ENCODE peak calls at places on chromosomes 7 and 10, in eight cellular contexts. T is uterus, L is WERI-Rb-1, W is iPS DF 6.9, S is left ventricle myocardium inferior, E is lower lobe of right lung, O is GM23248, F is heart left ventricle. B is an unnamed sample.

GRCh38 chr7:130292682-130293257 is at the start of gene CPA4:
- DNase-seq in T (no peak), L (no peak), S (no peak), W (no peak), F (peak; percentile 45), E (no peak), O (peak; percentile 99), B (no peak)

GRCh38 chr10:89327803-89328441 is at the start of gene IFIT3:
- DNase-seq in S (peak; percentile 64), T (peak; percentile 79), W (no peak), E (peak; percentile 53), F (peak; percentile 76), L (no peak), O (peak; percentile 92), B (no peak)

GRCh38 chr10:113357688-113358306 is 195.1 kb upstream of the HABP2 start:
- DNase-seq in L (no peak), W (no peak), F (no peak), O (no peak), E (no peak), S (no peak), T (no peak), B (peak; percentile 8)

GRCh38 chr10:8163824-8164223 is 109.3 kb downstream of the GATA3 start:
- DNase-seq in O (no peak), E (no peak), F (no peak), T (no peak), L (no peak), S (no peak), W (no peak), B (no peak)

GRCh38 chr10:26860026-26860541 is 674 bp downstream of the ABI1 start:
- DNase-seq in T (peak; percentile 63), W (no peak), F (peak; percentile 75), L (peak; percentile 15), S (peak; percentile 58), E (peak; percentile 76), O (peak; percentile 83), B (peak; percentile 39)

GRCh38 chr7:17298102-17298839 is at the start of gene AHR:
- DNase-seq in W (peak; percentile 29), F (peak; percentile 95), E (peak; percentile 97), L (peak; percentile 90), O (peak; percentile 98), S (peak; percentile 95), T (peak; percentile 93), B (peak; percentile 55)

GRCh38 chr7:128164061-128164954 is 76.8 kb upstream of the LEP start:
- DNase-seq in L (no peak), W (no peak), S (no peak), E (no peak), T (no peak), F (no peak), O (peak; percentile 96), B (no peak)

GRCh38 chr7:50273301-50273700 is 31.2 kb upstream of the IKZF1 start:
- DNase-seq in E (no peak), W (no peak), O (no peak), S (no peak), T (no peak), F (no peak), L (no peak), B (no peak)

GRCh38 chr7:79523426-79523825 is 70.0 kb upstream of the MAGI2 start:
- DNase-seq in W (no peak), E (no peak), L (no peak), O (peak; percentile 34), F (no peak), S (no peak), T (no peak), B (no peak)

GRCh38 chr7:74193054-74193453 is 16.8 kb upstream of the LAT2 start:
- DNase-seq in E (no peak), F (no peak), L (no peak), O (no peak), T (no peak), S (no peak), W (no peak), B (no peak)

DNA sequence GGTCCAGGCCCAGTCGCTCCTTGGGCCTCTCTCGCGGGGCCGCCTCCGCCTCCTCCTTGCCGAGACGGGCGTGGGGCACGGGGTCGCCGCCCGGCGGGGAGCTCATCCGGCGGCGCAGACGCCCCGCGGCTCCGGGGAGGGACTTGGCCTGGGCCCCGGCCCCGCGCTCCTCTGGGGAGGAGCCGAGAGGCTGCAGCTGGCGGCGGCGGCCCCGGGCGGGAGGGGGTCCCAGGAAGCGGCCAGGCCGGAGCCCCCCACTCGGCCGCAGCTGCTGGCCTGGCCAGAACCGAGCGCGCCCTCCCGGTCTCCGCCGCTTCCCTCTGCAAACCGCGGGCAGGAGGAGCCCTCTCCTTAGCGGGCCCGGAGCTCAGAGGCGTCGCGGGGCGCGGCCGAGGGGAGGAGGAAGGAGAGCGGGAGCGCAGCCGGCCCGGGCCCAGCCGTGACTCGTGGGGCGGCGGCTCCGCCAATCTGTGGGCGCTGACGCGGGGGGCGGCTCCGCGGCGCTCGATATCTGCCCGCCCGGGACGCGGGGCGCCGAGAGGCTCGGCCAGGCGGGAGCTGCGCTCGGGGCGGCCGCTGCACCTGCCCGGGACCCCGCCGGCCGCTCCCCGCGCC is at the start of gene FAM20C:
- DNase-seq in L (peak; percentile 54), T (peak; percentile 77), F (peak; percentile 89), S (peak; percentile 89), O (peak; percentile 97), E (peak; percentile 91), W (no peak), B (peak; percentile 54)
- H3K27ac ChIP-seq in L (peak within 1 kb of the TSS; percentile 82), T (peak within 1 kb of the TSS; percentile 95), F (peak within 1 kb of the TSS; percentile 93), S (peak within 1 kb of the TSS; percentile 91), O (peak within 1 kb of the TSS; percentile 86), E (peak within 1 kb of the TSS; percentile 87), W (no peak within 1 kb of the TSS), B (no peak within 1 kb of the TSS)

DNA sequence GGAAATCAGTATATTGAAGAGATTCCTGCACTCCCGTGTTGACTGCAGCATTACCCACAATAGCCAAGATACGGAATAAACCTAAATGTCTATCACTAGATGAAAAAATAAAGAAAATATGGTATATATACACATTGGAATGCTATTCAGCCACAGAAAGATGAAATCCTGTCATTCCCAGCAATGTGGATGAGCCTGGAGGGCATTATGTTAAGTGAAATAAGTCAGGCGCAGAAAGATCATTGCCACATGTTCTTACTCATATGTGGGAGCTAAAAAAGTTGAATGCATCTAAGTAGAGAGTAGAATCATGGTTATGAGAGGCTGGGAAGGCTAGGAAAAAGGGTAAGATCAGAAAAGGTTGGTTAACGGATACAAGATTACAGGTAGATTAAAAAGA is 219.1 kb upstream of the MKI67 start:
- DNase-seq in L (no peak), O (no peak), F (no peak), S (no peak), T (no peak), W (no peak), E (no peak), B (no peak)
- H3K27ac ChIP-seq in L (no peak overlapping the region), O (no peak overlapping the region), F (no peak overlapping the region), S (no peak overlapping the region), T (no peak overlapping the region), W (no peak overlapping the region), E (no peak overlapping the region), B (no peak overlapping the region)

DNA sequence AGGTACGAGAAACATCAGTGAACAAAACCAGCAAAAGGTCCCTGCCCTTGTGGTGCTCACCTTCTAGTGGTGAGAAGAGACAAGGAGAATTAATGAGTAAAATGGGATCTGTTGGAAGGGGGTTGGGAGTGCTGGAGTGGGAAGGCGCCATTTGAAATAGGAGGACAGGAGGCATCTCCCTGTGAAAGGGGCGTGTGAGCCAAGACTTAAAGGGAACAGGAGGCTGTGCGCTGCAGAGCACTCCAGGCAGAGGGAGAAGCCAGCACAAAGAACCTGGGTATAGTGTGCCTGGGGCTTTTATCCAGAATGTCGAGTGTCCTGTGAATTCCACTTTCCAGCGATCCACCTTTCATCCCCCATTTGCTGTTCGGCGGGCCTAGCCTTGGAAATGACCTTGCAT is 497.9 kb upstream of the GALNT17 start:
- DNase-seq in E (no peak), L (no peak), O (no peak), W (no peak), F (no peak), T (no peak), S (no peak), B (no peak)
- H3K27ac ChIP-seq in E (no peak overlapping the region), L (no peak overlapping the region), O (no peak overlapping the region), W (no peak overlapping the region), F (no peak overlapping the region), T (no peak overlapping the region), S (no peak overlapping the region), B (no peak overlapping the region)

GRCh38 chr10:3668276-3668960 is 116.6 kb downstream of the KLF6 start:
- DNase-seq in T (peak; percentile 55), O (peak; percentile 19), S (no peak), F (no peak), L (no peak), E (peak; percentile 76), W (no peak), B (no peak)
- H3K27ac ChIP-seq in T (no peak overlapping the region), O (no peak overlapping the region), S (no peak overlapping the region), F (no peak overlapping the region), L (no peak overlapping the region), E (peak overlapping the region; percentile 44), W (no peak overlapping the region), B (no peak overlapping the region)

GRCh38 chr7:98930921-98931320 is 52.6 kb downstream of the TRRAP start:
- DNase-seq in T (no peak), O (peak; percentile 9), S (no peak), F (no peak), L (no peak), E (no peak), W (no peak), B (no peak)
- H3K27ac ChIP-seq in T (no peak overlapping the region), O (no peak overlapping the region), S (no peak overlapping the region), F (no peak overlapping the region), L (no peak overlapping the region), E (no peak overlapping the region), W (no peak overlapping the region), B (no peak overlapping the region)

DNA sequence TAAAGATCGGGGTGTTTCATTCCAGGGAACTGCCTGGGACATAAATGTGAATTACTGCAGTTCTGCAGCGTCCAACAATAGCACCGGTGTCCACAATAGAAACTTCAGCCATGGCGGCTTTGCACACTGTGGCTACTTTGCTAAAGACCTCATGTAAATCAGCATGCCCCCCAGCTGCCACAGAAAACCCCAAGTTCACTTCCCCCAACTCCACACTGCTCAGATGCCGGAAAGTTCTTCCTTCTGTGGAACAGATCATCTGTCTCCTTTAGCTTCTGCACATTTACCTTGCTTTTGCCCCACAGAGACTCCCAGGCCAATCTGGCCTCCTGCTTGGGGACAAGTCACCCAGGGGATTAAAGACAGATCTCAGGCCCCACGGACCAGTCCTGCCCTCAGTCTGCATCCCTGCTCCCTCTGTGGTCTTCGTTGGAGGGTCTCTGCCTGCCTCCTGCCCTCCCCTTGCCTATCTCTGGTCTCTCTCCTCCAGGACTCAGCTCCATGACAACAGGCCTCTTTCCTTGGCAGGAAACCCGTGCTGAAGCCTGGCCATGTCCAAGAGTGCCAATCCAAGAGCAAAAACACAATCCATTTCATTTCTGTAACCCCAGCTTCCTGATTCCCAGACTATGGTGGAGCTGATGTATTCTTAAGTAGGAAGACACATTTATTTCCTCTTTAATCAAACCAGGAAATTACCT is 403.2 kb downstream of the RPS24 start:
- DNase-seq in E (no peak), O (no peak), S (no peak), F (no peak), T (no peak), W (no peak), L (no peak), B (no peak)
- H3K27ac ChIP-seq in E (no peak overlapping the region), O (no peak overlapping the region), S (no peak overlapping the region), F (no peak overlapping the region), T (peak overlapping the region; percentile 63), W (no peak overlapping the region), L (peak overlapping the region; percentile 97), B (no peak overlapping the region)

DNA sequence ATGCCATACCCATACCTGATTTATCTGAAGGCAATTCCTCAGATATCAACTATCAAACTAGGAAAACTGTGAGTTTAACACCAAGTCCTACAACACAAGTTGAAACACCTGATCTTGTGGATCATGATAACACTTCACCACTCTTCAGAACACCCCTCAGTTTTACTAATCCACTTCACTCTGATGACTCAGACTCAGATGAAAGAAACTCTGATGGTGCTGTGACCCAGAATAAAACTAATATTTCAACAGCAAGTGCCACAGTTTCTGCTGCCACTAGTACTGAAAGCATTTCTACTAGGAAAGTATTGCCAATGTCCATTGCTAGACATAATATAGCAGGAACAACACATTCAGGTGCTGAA is 69.0 kb upstream of the RSBN1L start:
- DNase-seq in T (no peak), O (peak; percentile 31), S (no peak), E (no peak), W (no peak), F (no peak), L (no peak), B (no peak)
- H3K27ac ChIP-seq in T (no peak overlapping the region), O (no peak overlapping the region), S (no peak overlapping the region), E (peak overlapping the region; percentile 7), W (no peak overlapping the region), F (no peak overlapping the region), L (no peak overlapping the region), B (no peak overlapping the region)